ENCODE peak calls at places on chromosomes 11 and 22, in five cellular contexts. Y is HCT116, X is neural progenitor cell, J is hepatocyte, Z is fibroblast of lung. F is an unnamed sample.

GRCh38 chr11:82924522-82925224 is 23.1 kb downstream of the DDIAS start:
- DNase-seq in Y (no peak), X (no peak), J (no peak), Z (no peak), F (no peak)

GRCh38 chr22:45911601-45912271 is 65.2 kb downstream of the WNT7B start:
- DNase-seq in Y (no peak), X (no peak), J (no peak), Z (peak), F (peak)

GRCh38 chr11:117606211-117606610 is 190.8 kb downstream of the DSCAML1 start:
- DNase-seq in Y (no peak), X (no peak), J (no peak), Z (no peak), F (no peak)

GRCh38 chr11:126997196-126997595 is 3.4 kb downstream of the KIRREL3 start:
- DNase-seq in Y (no peak), X (no peak), J (no peak), Z (no peak), F (no peak)

GRCh38 chr11:74070713-74071506 is 62.0 kb upstream of the UCP3 start:
- DNase-seq in Y (no peak), X (no peak), J (no peak), Z (no peak), F (no peak)

GRCh38 chr11:57320719-57321387 is 3.9 kb downstream of the TNKS1BP1 start:
- DNase-seq in Y (no peak), X (no peak), J (peak), Z (no peak), F (no peak)

GRCh38 chr11:13118194-13118593 is 109.1 kb downstream of the RASSF10 start:
- DNase-seq in Y (peak), X (no peak), J (no peak), Z (peak), F (peak)

GRCh38 chr11:119380160-119380815 is 1.2 kb downstream of the USP2 start:
- DNase-seq in Y (no peak), X (no peak), J (no peak), Z (no peak), F (no peak)

GRCh38 chr22:17633217-17633997 is 4.9 kb upstream of the ATP6V1E1 start:
- DNase-seq in Y (peak), X (no peak), J (peak), Z (peak), F (peak)

GRCh38 chr22:30889996-30890480 is 78.5 kb downstream of the MORC2 start:
- DNase-seq in Y (no peak), X (no peak), J (no peak), Z (no peak), F (no peak)
- TF ChIP-seq CTCF in Y (no peak), X (no peak), J (no peak), Z (no peak), F (no peak)

GRCh38 chr22:22429374-22430108 is 79.0 kb downstream of the ZNF280B start:
- DNase-seq in Y (no peak), X (no peak), J (no peak), Z (no peak), F (no peak)

GRCh38 chr22:22431271-22432220 is 77.0 kb downstream of the ZNF280B start:
- DNase-seq in Y (peak), X (peak), J (peak), Z (peak), F (peak)

GRCh38 chr22:22433770-22434169 is 74.8 kb downstream of the ZNF280B start:
- DNase-seq in Y (no peak), X (no peak), J (no peak), Z (no peak), F (no peak)

GRCh38 chr22:22432479-22432878 is 76.1 kb downstream of the ZNF280B start:
- DNase-seq in Y (no peak), X (no peak), J (no peak), Z (no peak), F (no peak)

GRCh38 chr22:22432937-22433336 is 75.6 kb downstream of the ZNF280B start:
- DNase-seq in Y (no peak), X (no peak), J (no peak), Z (no peak), F (no peak)
- TF ChIP-seq EZH2 in Y (no peak), X (no peak), J (no peak), Z (no peak), F (no peak)

GRCh38 chr11:45354976-45355705 is 69.0 kb upstream of the SYT13 start:
- DNase-seq in Y (no peak), X (peak), J (peak), Z (peak), F (peak)

GRCh38 chr11:45361551-45361950 is 75.4 kb upstream of the SYT13 start:
- DNase-seq in Y (no peak), X (no peak), J (no peak), Z (no peak), F (no peak)

DNA sequence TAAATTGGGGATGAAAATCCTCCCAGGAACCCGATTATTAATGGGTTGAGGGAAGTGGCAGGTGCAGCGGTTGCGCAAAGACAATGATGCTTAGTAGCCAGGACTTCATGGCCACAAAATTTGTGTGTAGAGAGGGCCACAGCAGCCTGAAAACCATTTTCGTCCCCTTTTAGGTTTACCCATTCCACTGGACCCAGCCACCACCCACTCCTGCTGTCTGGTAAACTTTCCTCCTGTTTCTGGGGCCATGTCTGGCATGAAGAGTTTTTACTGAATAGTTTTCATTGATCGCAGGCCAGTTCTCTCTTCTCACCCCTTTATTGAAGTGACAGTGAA is 69.5 kb upstream of the SYT13 start:
- DNase-seq in Y (no peak), X (no peak), J (no peak), Z (no peak), F (no peak)
- H3K4me3 ChIP-seq in Y (no peak), X (peak), J (peak), Z (peak), F (peak)

GRCh38 chr11:2110521-2110920 is 28.7 kb downstream of the IGF2 start:
- DNase-seq in Y (no peak), X (no peak), J (no peak), Z (no peak), F (no peak)

GRCh38 chr11:2107941-2108630 is 31.1 kb downstream of the IGF2 start:
- DNase-seq in Y (no peak), X (no peak), J (no peak), Z (no peak), F (no peak)

GRCh38 chr11:2108675-2109481 is 30.3 kb downstream of the IGF2 start:
- DNase-seq in Y (no peak), X (no peak), J (no peak), Z (no peak), F (no peak)

GRCh38 chr11:2107521-2107920 is 31.7 kb downstream of the IGF2 start:
- DNase-seq in Y (no peak), X (no peak), J (no peak), Z (no peak), F (no peak)

GRCh38 chr11:2109541-2110019 is 29.6 kb downstream of the IGF2 start:
- DNase-seq in Y (no peak), X (no peak), J (no peak), Z (peak), F (no peak)
- TF ChIP-seq CTCF in Y (no peak), X (no peak), J (no peak), Z (no peak), F (no peak)

DNA sequence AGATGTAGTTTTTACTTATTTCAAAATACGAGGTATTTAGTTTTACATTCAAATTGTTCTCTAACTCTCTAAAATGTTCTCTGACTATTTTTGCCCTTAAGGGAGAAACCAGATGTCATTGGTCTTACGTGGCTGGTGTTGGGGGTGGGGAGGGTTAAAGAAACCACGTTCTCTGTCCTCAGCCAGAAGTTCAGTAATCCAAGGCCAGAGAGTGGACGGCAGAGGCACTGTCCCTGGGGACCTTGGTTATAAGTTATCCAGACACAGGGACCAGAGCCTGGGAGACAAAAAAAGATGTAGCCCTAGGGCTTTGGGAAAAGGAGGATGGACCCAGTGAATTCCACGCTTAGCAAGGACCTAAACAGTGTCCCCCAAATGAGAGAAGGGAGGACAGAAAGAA is 698 bp upstream of the OR51E1 start:
- DNase-seq in Y (no peak), X (no peak), J (no peak), Z (no peak), F (no peak)
- TF ChIP-seq EZH2 in Y (no peak), X (no peak), J (no peak), Z (no peak), F (no peak)